ENCODE peak calls at places on chromosomes 3 and 15, in six cellular contexts. M is upper lobe of right lung, P is SJSA1, W is suprapubic skin, H is upper lobe of left lung, E is astrocyte. K is an unnamed sample.

GRCh38 chr3:23806322-23807160 is 786 bp downstream of the UBE2E1 start:
- DNase-seq in P (peak; percentile 15), H (peak; percentile 31), E (no peak), W (peak; percentile 67), M (peak; percentile 71), K (peak; percentile 29)

GRCh38 chr3:123094492-123094891 is 27.7 kb downstream of the PDIA5 start:
- DNase-seq in M (no peak), E (no peak), P (no peak), H (no peak), W (no peak), K (no peak)

GRCh38 chr15:70362911-70363310 is 265.2 kb upstream of the TLE3 start:
- DNase-seq in P (peak; percentile 15), E (peak; percentile 10), W (no peak), H (peak; percentile 46), M (peak; percentile 71), K (peak; percentile 51)

GRCh38 chr3:9932843-9933560 is 632 bp upstream of the CRELD1 start:
- DNase-seq in M (peak; percentile 95), P (peak; percentile 67), W (peak; percentile 94), H (peak; percentile 89), E (peak; percentile 72), K (peak; percentile 95)

GRCh38 chr3:45026957-45027356 is 854 bp downstream of the CLEC3B start:
- DNase-seq in H (no peak), E (no peak), M (no peak), W (peak; percentile 94), P (peak; percentile 31), K (peak; percentile 23)

GRCh38 chr3:61927332-61927731 is 366.0 kb downstream of the PTPRG start:
- DNase-seq in W (peak; percentile 73), H (no peak), M (no peak), E (peak; percentile 93), P (no peak), K (peak; percentile 46)

GRCh38 chr3:128275316-128276150 is 122.3 kb downstream of the EEFSEC start:
- DNase-seq in M (no peak), W (no peak), H (no peak), P (no peak), E (no peak), K (peak; percentile 65)

GRCh38 chr3:140128217-140129137 is 193.5 kb downstream of the CLSTN2 start:
- DNase-seq in H (peak; percentile 36), P (peak; percentile 6), M (peak; percentile 67), W (no peak), E (no peak), K (peak; percentile 63)

GRCh38 chr15:90618330-90619136 is 88.8 kb downstream of the CRTC3 start:
- DNase-seq in M (no peak), W (no peak), H (no peak), E (no peak), P (no peak), K (peak; percentile 56)

GRCh38 chr3:125403789-125404188 is 28.7 kb upstream of the ZNF148 start:
- DNase-seq in E (peak; percentile 34), W (no peak), H (no peak), M (no peak), P (peak; percentile 22), K (no peak)

GRCh38 chr3:185152433-185153169 is at the start of gene C3orf70:
- DNase-seq in M (peak; percentile 78), W (peak; percentile 73), P (peak; percentile 44), H (peak; percentile 32), E (peak; percentile 49), K (peak; percentile 31)
- H3K27me3 ChIP-seq in M (peaks cover 30% of the 10 kb centered on the region), W (peaks cover 17% of the 10 kb centered on the region), P (peaks cover 72% of the 10 kb centered on the region), H (peaks cover 11% of the 10 kb centered on the region), E (peaks cover 18% of the 10 kb centered on the region), K (no peaks in the 10 kb centered on the region)

GRCh38 chr15:92803852-92804609 is 96.1 kb upstream of the CHD2 start:
- DNase-seq in H (peak; percentile 94), M (peak; percentile 92), E (peak; percentile 100), W (peak; percentile 93), P (peak; percentile 99), K (peak; percentile 94)
- H3K27ac ChIP-seq in H (peak overlapping the region; percentile 89), M (peak overlapping the region; percentile 89), E (peak overlapping the region; percentile 96), W (peak overlapping the region; percentile 89), P (peak overlapping the region; percentile 98), K (peak overlapping the region; percentile 93)

DNA sequence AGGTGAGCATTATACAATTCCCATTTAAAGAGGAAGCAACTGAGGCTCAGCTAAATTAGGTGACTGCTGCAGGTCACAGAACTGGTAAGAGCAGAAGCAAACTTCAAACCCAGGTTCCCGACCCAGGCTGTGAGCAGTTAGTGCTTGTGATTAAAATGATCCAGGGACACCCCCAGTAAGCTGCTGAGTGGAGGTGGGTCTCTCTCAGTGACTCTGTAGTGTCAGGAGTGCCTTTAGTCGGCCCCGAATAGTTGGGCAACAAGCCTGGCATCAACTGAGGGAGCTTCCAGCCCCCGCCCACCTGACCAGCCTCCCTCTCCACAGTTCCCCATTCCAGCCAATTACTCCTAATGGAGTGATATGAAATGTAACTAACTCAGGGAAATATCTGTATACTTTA is 168.0 kb upstream of the SMAD3 start:
- DNase-seq in M (no peak), P (no peak), W (no peak), E (no peak), H (no peak), K (no peak)
- H3K4me1 ChIP-seq in M (peaks cover 4% of the 10 kb centered on the region), P (peaks cover 29% of the 10 kb centered on the region), W (peaks cover 6% of the 10 kb centered on the region), E (peaks cover 19% of the 10 kb centered on the region), H (no peaks in the 10 kb centered on the region), K (peaks cover under 1% of the 10 kb centered on the region)

GRCh38 chr15:85959573-85959972 is 120.1 kb upstream of the AGBL1 start:
- DNase-seq in P (no peak), M (no peak), E (no peak), H (no peak), W (no peak), K (no peak)

GRCh38 chr15:85964471-85964870 is 115.2 kb upstream of the AGBL1 start:
- DNase-seq in E (peak; percentile 56), P (peak; percentile 64), H (no peak), M (no peak), W (no peak), K (no peak)

GRCh38 chr15:85956515-85957275 is 123.0 kb upstream of the AGBL1 start:
- DNase-seq in W (no peak), P (peak; percentile 71), E (peak; percentile 93), M (no peak), H (no peak), K (no peak)

GRCh38 chr15:85963262-85963760 is 116.4 kb upstream of the AGBL1 start:
- DNase-seq in M (no peak), W (no peak), H (no peak), E (no peak), P (no peak), K (no peak)

GRCh38 chr15:85960381-85960780 is 119.3 kb upstream of the AGBL1 start:
- DNase-seq in W (no peak), E (no peak), H (no peak), M (no peak), P (no peak), K (no peak)
- H3K27me3 ChIP-seq in W (no peaks in the 10 kb centered on the region), E (no peaks in the 10 kb centered on the region), H (no peaks in the 10 kb centered on the region), M (no peaks in the 10 kb centered on the region), P (no peaks in the 10 kb centered on the region), K (no peaks in the 10 kb centered on the region)